ENCODE peak calls at places on chromosomes 13 and 19, in eight cellular contexts. J is aorta; T is SJSA1; B is GM23248; X is fibroblast of lung; V is heart left ventricle; K is tibial artery; G is CD4-positive, alpha-beta T cell. I is an unnamed sample. For H3K27me3, the result is how much of the 10 kb centered on the place peaks cover.

GRCh38 chr13:62702502-62702901 is 1286.9 kb upstream of the PCDH20 start:
- DNase-seq in K (no peak), B (no peak), V (no peak), J (no peak), G (no peak), X (no peak), T (no peak), I (no peak)

GRCh38 chr19:1000591-1001537 is 645 bp downstream of the GRIN3B start:
- DNase-seq in X (no peak), G (no peak), J (no peak), B (no peak), T (no peak), K (no peak), V (no peak), I (no peak)

GRCh38 chr19:6718741-6719539 is 1.5 kb downstream of the C3 start:
- DNase-seq in J (no peak), X (peak), B (peak), K (no peak), T (no peak), V (no peak), G (no peak), I (no peak)

GRCh38 chr13:83223546-83223945 is 658.7 kb downstream of the SLITRK1 start:
- DNase-seq in B (no peak), T (no peak), X (no peak), G (no peak), V (no peak), J (no peak), K (no peak), I (no peak)

GRCh38 chr13:113066746-113067145 is 38.8 kb upstream of the F7 start:
- DNase-seq in G (no peak), X (no peak), J (no peak), B (no peak), V (no peak), T (no peak), K (no peak), I (no peak)

GRCh38 chr13:74987124-74987690 is 494.8 kb downstream of the TBC1D4 start:
- DNase-seq in B (no peak), K (no peak), V (no peak), J (no peak), T (no peak), G (no peak), X (no peak), I (no peak)

GRCh38 chr13:111296417-111296816 is 24.0 kb upstream of the TEX29 start:
- DNase-seq in V (no peak), X (no peak), T (no peak), J (no peak), K (no peak), B (no peak), G (no peak), I (no peak)

GRCh38 chr13:33186851-33187250 is 98.7 kb downstream of the STARD13 start:
- DNase-seq in X (no peak), G (no peak), B (peak), T (peak), J (no peak), V (no peak), K (no peak), I (no peak)

GRCh38 chr13:67859904-67860303 is 629.8 kb upstream of the PCDH9 start:
- DNase-seq in J (no peak), K (no peak), T (no peak), X (no peak), V (no peak), G (no peak), B (no peak), I (no peak)

GRCh38 chr19:10219678-10220077 is 11.5 kb downstream of the S1PR2 start:
- DNase-seq in B (peak), V (no peak), K (no peak), T (peak), J (no peak), X (peak), G (no peak), I (no peak)

GRCh38 chr13:110345266-110345665 is 38.2 kb downstream of the COL4A2 start:
- DNase-seq in B (no peak), G (no peak), T (no peak), V (no peak), J (no peak), X (no peak), K (no peak), I (no peak)

GRCh38 chr13:57583529-57583928 is 48.0 kb upstream of the PCDH17 start:
- DNase-seq in B (no peak), G (no peak), T (no peak), K (no peak), X (no peak), J (no peak), V (no peak), I (no peak)

GRCh38 chr13:92224052-92224821 is 825.8 kb downstream of the GPC5 start:
- DNase-seq in T (peak), B (peak), G (no peak), K (no peak), J (no peak), V (peak), X (peak), I (no peak)

GRCh38 chr13:58994778-58995177 is 1169.0 kb downstream of the DIAPH3 start:
- DNase-seq in X (peak), G (no peak), T (no peak), K (no peak), V (no peak), B (no peak), J (no peak), I (no peak)

GRCh38 chr13:47036291-47037008 is 139.6 kb upstream of the HTR2A start:
- DNase-seq in G (no peak), B (no peak), T (no peak), K (no peak), X (no peak), V (no peak), J (no peak), I (no peak)

GRCh38 chr13:79679334-79679733 is 198.4 kb downstream of the NDFIP2 start:
- DNase-seq in T (peak), K (peak), V (peak), G (no peak), B (peak), J (peak), X (peak), I (no peak)

DNA sequence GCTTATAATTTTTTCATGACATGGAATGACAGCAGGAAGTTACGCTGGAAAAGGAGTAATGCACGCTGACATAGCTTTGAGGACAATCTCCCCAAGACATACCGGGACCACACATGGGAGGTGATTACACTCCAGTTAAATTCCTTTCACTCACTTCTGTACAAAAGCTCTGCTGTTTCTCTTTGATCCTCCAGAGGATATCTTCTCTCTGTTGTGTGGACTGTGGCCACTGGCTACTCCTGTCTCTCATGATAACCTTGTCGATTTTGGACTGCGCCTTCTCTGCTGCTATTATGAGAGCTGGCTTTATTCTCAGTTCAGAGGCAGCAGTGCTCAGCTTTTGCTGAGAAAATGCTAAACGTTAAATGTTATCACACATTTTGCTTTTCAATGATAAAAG is 464.6 kb downstream of the FGF9 start:
- DNase-seq in X (no peak), K (no peak), G (no peak), B (no peak), J (no peak), V (no peak), T (no peak), I (no peak)
- H3K27me3 ChIP-seq in X (under half), K (under half), G (under half), B (under half), J (under half), V (under half), T (under half), I (under half)

DNA sequence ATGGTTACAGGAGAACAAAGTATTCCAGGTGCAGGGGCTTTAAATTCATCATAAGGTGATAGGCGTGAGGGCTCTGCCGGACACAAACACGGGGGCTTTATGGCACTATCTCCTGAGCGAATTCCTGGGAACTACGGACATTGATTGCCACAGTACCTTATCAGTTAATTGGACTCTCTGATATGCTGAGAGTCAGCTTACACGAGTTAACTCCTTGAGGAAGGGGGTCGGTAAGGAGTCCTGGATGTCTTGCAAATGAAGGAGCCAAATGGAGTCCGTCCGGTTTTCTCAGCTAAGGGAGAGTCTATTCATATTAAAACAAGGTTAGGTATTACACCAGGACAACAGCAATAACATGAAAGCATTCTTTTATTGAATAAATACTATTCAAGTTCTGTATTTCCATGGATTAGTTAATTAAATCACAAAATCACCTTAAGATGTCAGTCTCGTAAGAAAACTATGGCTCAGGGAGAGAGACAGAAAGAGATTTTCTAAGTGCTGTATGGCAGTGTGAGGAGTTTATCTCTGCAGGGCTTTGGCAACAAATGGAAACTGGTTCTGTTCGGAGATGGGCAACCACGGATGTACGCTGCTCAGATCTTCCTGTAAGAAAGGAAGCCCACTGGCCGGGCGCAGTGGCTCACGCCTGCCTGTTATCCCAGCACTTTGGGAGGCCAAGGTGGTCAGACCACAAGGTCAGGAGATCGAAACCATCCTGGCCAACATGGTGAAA is 26.2 kb upstream of the HIF3A start:
- DNase-seq in X (no peak), K (no peak), G (no peak), V (no peak), J (no peak), T (no peak), B (no peak), I (no peak)
- H3K27me3 ChIP-seq in X (under half), K (under half), G (under half), V (under half), J (under half), T (under half), B (under half), I (under half)

GRCh38 chr19:13024126-13024957 is 29.1 kb downstream of the NFIX start:
- DNase-seq in V (no peak), K (no peak), B (peak), J (no peak), G (no peak), T (no peak), X (no peak), I (no peak)

GRCh38 chr19:13022859-13023636 is 27.8 kb downstream of the NFIX start:
- DNase-seq in V (peak), K (peak), G (no peak), X (peak), T (peak), J (peak), B (peak), I (peak)

GRCh38 chr19:13024958-13025653 is 29.8 kb downstream of the NFIX start:
- DNase-seq in T (no peak), J (no peak), K (no peak), V (no peak), B (peak), G (no peak), X (no peak), I (no peak)

GRCh38 chr19:13022111-13022858 is 27.0 kb downstream of the NFIX start:
- DNase-seq in X (peak), K (peak), B (peak), J (no peak), T (peak), V (peak), G (no peak), I (no peak)

GRCh38 chr19:13023666-13024065 is 28.4 kb downstream of the NFIX start:
- DNase-seq in V (no peak), X (peak), B (peak), G (no peak), T (no peak), J (no peak), K (no peak), I (no peak)
- H3K27me3 ChIP-seq in V (under half), X (under half), B (under half), G (under half), T (under half), J (under half), K (under half), I (under half)

GRCh38 chr13:21676611-21677021 is 5.7 kb downstream of the FGF9 start:
- DNase-seq in V (peak), T (no peak), J (no peak), G (no peak), X (no peak), B (no peak), K (no peak), I (no peak)

GRCh38 chr13:21675095-21676007 is 4.5 kb downstream of the FGF9 start:
- DNase-seq in V (peak), X (no peak), G (peak), K (no peak), J (peak), T (no peak), B (peak), I (no peak)

GRCh38 chr13:21672811-21673591 is 2.1 kb downstream of the FGF9 start:
- DNase-seq in X (no peak), B (peak), G (no peak), V (no peak), T (no peak), K (no peak), J (no peak), I (no peak)

GRCh38 chr13:21673592-21674270 is 2.9 kb downstream of the FGF9 start:
- DNase-seq in K (no peak), V (peak), J (no peak), B (peak), G (no peak), T (peak), X (peak), I (no peak)

GRCh38 chr13:21674271-21675009 is 3.6 kb downstream of the FGF9 start:
- DNase-seq in T (no peak), J (no peak), X (no peak), V (peak), G (no peak), K (no peak), B (peak), I (peak)
- H3K27me3 ChIP-seq in T (under half), J (under half), X (under half), V (under half), G (under half), K (under half), B (half or more), I (under half)

DNA sequence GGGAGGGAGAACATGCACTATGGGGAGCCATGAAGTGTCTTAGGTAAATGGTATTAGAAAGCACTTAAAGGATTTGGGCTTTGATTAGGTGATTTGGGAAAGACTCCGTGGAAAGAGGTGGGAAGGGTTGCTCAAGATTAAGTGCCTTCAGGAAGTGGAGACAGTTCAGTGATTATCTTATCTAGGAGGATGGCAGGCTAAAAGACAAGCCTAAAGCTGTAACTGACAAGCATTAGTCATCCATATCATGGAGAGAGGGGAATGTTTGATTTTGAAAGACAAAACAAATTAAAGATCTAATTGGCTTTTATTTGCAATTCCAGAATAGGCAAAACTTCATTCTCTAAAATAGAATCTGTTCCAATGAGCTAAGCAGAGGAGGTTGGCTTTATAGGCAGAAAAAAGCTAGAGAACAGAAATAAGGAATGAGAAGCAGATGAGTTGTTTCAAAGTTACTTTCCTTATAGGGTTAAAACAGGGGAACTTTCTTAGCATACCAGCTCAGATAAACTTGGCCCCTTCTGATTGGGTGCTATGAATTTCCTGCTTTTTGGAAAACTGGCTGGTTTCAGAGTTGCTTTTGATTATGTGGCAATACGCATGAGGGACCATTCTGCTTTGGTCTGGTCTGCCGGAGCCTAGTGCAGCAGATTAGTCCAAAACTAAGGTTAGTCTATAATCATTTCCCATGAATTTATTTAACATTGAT is 1.8 kb upstream of the DIAPH3 start:
- DNase-seq in V (no peak), K (no peak), B (no peak), T (no peak), G (no peak), J (no peak), X (peak), I (no peak)
- H3K27me3 ChIP-seq in V (under half), K (under half), B (under half), T (under half), G (under half), J (under half), X (under half), I (under half)

DNA sequence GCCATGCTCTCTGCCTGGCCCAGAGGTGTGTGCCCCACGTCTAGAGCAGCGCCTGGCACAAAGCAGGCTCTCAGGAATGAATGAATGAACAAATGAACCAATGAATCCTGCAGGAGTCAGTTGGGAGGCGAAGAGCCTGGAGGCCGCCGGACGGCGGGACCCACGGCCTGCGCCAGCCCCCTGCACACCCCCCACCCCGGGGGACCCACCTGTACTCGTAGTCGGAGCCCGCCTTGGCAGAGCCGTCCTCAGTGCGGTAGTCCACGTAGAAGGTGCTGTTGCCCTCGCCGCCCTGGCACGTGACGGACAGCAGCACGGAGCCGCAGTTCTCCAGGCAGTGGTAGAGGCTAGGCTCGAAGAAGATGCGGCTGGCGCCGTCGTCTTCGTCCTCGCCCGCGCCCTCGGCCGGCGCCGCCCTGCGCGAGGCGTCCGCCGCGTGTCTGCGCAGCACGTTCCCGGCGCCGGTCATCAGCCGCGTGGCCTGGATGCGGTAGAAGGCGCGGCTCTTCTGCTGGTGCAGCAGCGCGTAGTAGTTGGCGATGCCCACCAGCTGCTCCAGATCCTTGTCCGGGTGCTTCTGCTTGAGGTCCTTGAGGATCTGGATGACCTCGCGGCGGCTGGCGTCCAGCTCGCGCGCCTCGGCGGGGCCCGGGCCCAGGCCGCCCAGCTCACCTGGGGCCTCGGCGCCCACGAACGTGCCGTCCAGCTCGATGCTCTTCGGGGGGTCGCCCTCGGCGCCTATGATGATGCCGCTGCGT is 14.8 kb downstream of the SLC8A2 start:
- DNase-seq in T (no peak), X (no peak), G (no peak), V (no peak), B (peak), J (no peak), K (no peak), I (no peak)
- H3K27me3 ChIP-seq in T (half or more), X (under half), G (half or more), V (half or more), B (half or more), J (under half), K (under half), I (under half)

I was measured in esophagus muscularis mucosa.